ENCODE peak calls at places on chromosomes 12 and 14, in four cellular contexts. F, Y, T and A are unnamed samples.
A peak's percentile ranks its signal among the peaks of the same experiment; 100 is the strongest.

GRCh38 chr14:28577711-28578131 is 188.9 kb upstream of the FOXG1 start:
- DNase-seq in Y (no peak), T (no peak), F (no peak), A (no peak)

GRCh38 chr12:53073881-53074280 is 5.3 kb downstream of the SPRYD3 start:
- DNase-seq in F (no peak), Y (no peak), T (no peak), A (no peak)

GRCh38 chr14:102935756-102936155 is 13.3 kb downstream of the AMN start:
- DNase-seq in T (no peak), F (no peak), Y (no peak), A (no peak)

GRCh38 chr12:46815792-46816191 is 10.0 kb downstream of the SLC38A4 start:
- DNase-seq in Y (no peak), F (no peak), T (no peak), A (no peak)

GRCh38 chr14:81178063-81178462 is 42.7 kb downstream of the GTF2A1 start:
- DNase-seq in Y (no peak), F (no peak), T (no peak), A (no peak)

GRCh38 chr12:39605501-39605900 is 14.1 kb downstream of the ABCD2 start:
- DNase-seq in F (no peak), Y (no peak), T (no peak), A (no peak)

GRCh38 chr14:31770271-31770670 is 209.1 kb downstream of the NUBPL start:
- DNase-seq in T (no peak), Y (no peak), F (no peak), A (no peak)

GRCh38 chr12:73612571-73612970 is 925.1 kb upstream of the ATXN7L3B start:
- DNase-seq in Y (no peak), T (no peak), F (no peak), A (no peak)

GRCh38 chr12:4120316-4120920 is 153.1 kb upstream of the CCND2 start:
- DNase-seq in Y (peak; percentile 4), F (no peak), T (peak; percentile 8), A (no peak)

GRCh38 chr12:103561174-103561573 is 25.9 kb upstream of the STAB2 start:
- DNase-seq in Y (no peak), F (no peak), T (no peak), A (no peak)

GRCh38 chr12:88763536-88764100 is 183.3 kb upstream of the KITLG start:
- DNase-seq in Y (no peak), F (no peak), T (no peak), A (no peak)

GRCh38 chr14:24463017-24463805 is 20.6 kb upstream of the SDR39U1 start:
- DNase-seq in F (no peak), T (no peak), Y (no peak), A (no peak)

GRCh38 chr12:64392221-64392620 is 1.7 kb upstream of the C12orf56 start:
- DNase-seq in T (no peak), Y (no peak), F (no peak), A (no peak)

GRCh38 chr14:58760121-58760520 is 122.4 kb downstream of the DACT1 start:
- DNase-seq in Y (no peak), F (no peak), T (no peak), A (no peak)

GRCh38 chr14:97459180-97459579 is 662.0 kb downstream of the VRK1 start:
- DNase-seq in Y (no peak), T (no peak), F (no peak), A (no peak)

GRCh38 chr14:24164591-24164991 is 3.5 kb downstream of the IRF9 start:
- DNase-seq in Y (no peak), T (no peak), F (no peak), A (no peak)

GRCh38 chr14:102817942-102818940 is 41.0 kb downstream of the TRAF3 start:
- DNase-seq in Y (no peak), F (no peak), T (no peak), A (no peak)

GRCh38 chr12:88715673-88716072 is 135.4 kb upstream of the KITLG start:
- DNase-seq in Y (no peak), F (no peak), T (no peak), A (no peak)

GRCh38 chr14:96940009-96940408 is 142.8 kb downstream of the VRK1 start:
- DNase-seq in F (no peak), T (no peak), Y (peak; percentile 20), A (no peak)

GRCh38 chr12:73220951-73221350 is 948.8 kb downstream of the TRHDE start:
- DNase-seq in F (no peak), Y (no peak), T (no peak), A (no peak)

GRCh38 chr14:32190713-32191112 is 11.1 kb upstream of the RNU6-7 start:
- DNase-seq in Y (no peak), F (no peak), T (no peak), A (no peak)

GRCh38 chr12:75690556-75690955 is 179.1 kb upstream of the KRR1 start:
- DNase-seq in F (no peak), T (no peak), Y (no peak), A (no peak)

GRCh38 chr12:130708648-130709047 is 7.5 kb downstream of the RIMBP2 start:
- DNase-seq in Y (no peak), T (no peak), F (no peak), A (no peak)

GRCh38 chr12:43113153-43113552 is 438.9 kb downstream of the ADAMTS20 start:
- DNase-seq in F (no peak), Y (no peak), T (no peak), A (no peak)

GRCh38 chr14:101810897-101811620 is 49.5 kb downstream of the PPP2R5C start:
- DNase-seq in T (no peak), Y (no peak), F (no peak), A (no peak)

GRCh38 chr14:103581954-103582703 is 19.4 kb downstream of the COA8 start:
- DNase-seq in F (no peak), T (no peak), Y (no peak), A (no peak)

GRCh38 chr12:21710944-21711343 is 53.3 kb upstream of the LDHB start:
- DNase-seq in T (no peak), F (no peak), Y (no peak), A (no peak)

GRCh38 chr12:79451988-79452387 is 238.8 kb downstream of the PAWR start:
- DNase-seq in F (peak; percentile 17), Y (no peak), T (peak; percentile 79), A (no peak)

GRCh38 chr14:72651715-72652114 is 242.2 kb downstream of the DPF3 start:
- DNase-seq in T (no peak), F (no peak), Y (no peak), A (no peak)

GRCh38 chr12:19780460-19780859 is 341.2 kb downstream of the AEBP2 start:
- DNase-seq in T (no peak), F (no peak), Y (no peak), A (no peak)

GRCh38 chr12:80154261-80154660 is 54.9 kb downstream of the OTOGL start:
- DNase-seq in T (no peak), Y (no peak), F (no peak), A (no peak)

DNA sequence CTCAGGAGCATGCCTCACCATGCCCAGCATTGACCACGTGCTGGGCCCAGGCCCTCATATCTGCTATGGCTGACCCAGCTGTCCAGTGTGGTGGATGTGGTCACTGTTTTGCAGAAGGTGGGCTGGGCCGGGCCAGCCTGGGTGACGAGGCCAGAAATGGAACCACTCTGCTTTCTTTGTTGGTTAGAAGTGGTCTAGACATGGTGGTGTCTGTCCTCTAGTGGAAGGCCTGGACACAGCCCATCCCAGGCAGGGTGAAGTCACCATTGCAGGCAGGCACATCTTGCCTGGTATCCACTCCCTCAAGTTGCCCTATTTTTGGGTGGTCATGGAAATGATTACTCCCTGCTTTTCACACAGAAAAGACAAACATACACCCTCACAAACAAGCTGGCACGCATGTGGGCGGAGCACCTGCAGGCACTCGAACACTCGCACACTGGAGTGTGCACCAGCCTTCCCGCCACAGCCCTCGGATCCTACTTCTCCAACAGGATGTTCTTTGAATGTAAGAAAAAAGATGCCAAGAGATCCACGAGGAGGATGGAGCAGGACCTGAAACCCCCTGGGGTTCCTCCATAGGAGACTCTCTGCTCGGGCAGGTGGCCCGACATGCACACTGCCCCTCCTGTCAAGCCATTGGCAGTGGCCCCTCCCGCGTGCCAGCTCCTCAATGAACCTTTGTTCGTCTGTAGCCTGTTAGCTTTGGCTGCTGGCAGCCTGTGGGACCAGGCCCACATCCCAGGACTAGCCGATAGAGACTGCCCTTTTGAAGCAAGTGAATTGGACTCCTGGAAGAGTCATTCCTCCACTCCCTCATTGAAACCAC is 38.4 kb downstream of the MLXIP start:
- DNase-seq in Y (no peak), F (no peak), T (no peak), A (no peak)
- TF ChIP-seq CTCF in Y (no peak), F (no peak), T (no peak), A (no peak)

GRCh38 chr14:41389355-41389754 is 217.3 kb upstream of the LRFN5 start:
- DNase-seq in F (no peak), Y (no peak), T (no peak), A (no peak)

GRCh38 chr14:41393512-41393911 is 213.2 kb upstream of the LRFN5 start:
- DNase-seq in F (no peak), T (no peak), Y (no peak), A (no peak)
- TF ChIP-seq CTCF in F (no peak), T (no peak), Y (no peak), A (no peak)

GRCh38 chr12:26629864-26630263 is 203.1 kb downstream of the ITPR2 start:
- DNase-seq in F (no peak), Y (no peak), T (no peak), A (no peak)
- TF ChIP-seq CTCF in F (no peak), Y (peak; percentile 28), T (no peak), A (no peak)

GRCh38 chr14:67620217-67620789 is 583 bp downstream of the ARG2 start:
- DNase-seq in F (peak; percentile 13), Y (no peak), T (peak; percentile 69), A (no peak)

GRCh38 chr14:67623114-67623513 is 3.4 kb downstream of the ARG2 start:
- DNase-seq in F (no peak), Y (no peak), T (peak; percentile 66), A (no peak)

GRCh38 chr14:67622675-67623074 is 3.0 kb downstream of the ARG2 start:
- DNase-seq in T (peak; percentile 84), F (no peak), Y (no peak), A (no peak)

GRCh38 chr14:67618617-67619063 is 1.1 kb upstream of the ARG2 start:
- DNase-seq in Y (no peak), F (no peak), T (no peak), A (peak; percentile 18)

GRCh38 chr14:67619446-67620216 is at the start of gene ARG2:
- DNase-seq in T (peak; percentile 99), F (peak; percentile 97), Y (peak; percentile 98), A (peak; percentile 97)
- TF ChIP-seq CTCF in T (no peak), F (no peak), Y (no peak), A (no peak)

GRCh38 chr14:64117671-64118402 is 176.3 kb downstream of the ESR2 start:
- DNase-seq in Y (no peak), F (peak; percentile 52), T (peak; percentile 95), A (no peak)
- TF ChIP-seq CTCF in Y (no peak), F (no peak), T (no peak), A (no peak)

DNA sequence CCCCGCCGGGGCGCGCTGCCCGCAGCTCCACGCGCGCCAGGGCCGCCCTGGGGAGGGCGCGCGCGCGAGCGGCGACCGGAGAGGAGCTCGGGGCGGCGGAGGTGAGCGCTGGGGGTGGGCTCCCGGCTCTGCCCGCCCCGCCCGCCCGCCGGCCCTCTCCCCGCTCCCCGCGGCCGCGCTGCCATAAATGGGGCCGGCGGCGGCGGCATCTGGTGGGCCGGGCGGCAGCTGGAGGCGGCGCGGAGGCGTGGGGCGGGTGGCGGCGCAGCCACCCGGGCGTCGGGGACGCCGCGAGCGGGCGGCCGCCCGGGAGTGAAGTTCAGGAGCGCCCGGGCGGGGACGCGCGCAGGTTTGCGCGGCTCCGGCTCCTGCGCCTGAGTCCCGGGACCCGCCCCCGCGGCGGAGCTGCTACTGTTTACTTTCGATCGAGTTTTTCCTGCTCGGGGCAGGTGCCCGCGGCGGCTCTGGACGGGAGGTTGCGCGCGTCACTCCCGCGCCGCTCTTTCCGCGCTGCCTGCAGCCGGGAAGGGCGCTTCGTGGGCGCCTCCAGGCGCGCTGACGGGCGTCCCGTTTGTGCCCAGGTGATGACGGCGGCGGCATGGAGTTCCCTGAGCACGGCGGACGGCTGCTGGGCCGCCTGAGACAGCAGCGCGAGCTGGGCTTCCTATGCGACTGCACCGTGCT is at the start of gene ZBTB42:
- DNase-seq in Y (peak; percentile 70), T (peak; percentile 87), F (no peak), A (peak; percentile 50)
- TF ChIP-seq CTCF in Y (no peak), T (no peak), F (no peak), A (no peak)